ENCODE peak calls at places on chromosomes 13 and 19, in seven cellular contexts. One of them, this sample, is unnamed.

GRCh38 chr13:51760592-51760991 is 43.4 kb downstream of the DHRS12 start:
- DNase-seq in fibroblast of pulmonary artery: no peak
- DNase-seq in HL-60: no peak
- DNase-seq in glutamatergic neuron: no peak
- DNase-seq in H9: no peak
- DNase-seq in lower lobe of right lung: no peak
- DNase-seq in sigmoid colon: no peak
- DNase-seq in this sample: no peak

GRCh38 chr13:70732611-70733010 is 624.4 kb upstream of the KLHL1 start:
- DNase-seq in fibroblast of pulmonary artery: no peak
- DNase-seq in H9: no peak
- DNase-seq in lower lobe of right lung: no peak
- DNase-seq in glutamatergic neuron: no peak
- DNase-seq in sigmoid colon: no peak
- DNase-seq in HL-60: no peak
- DNase-seq in this sample: no peak

GRCh38 chr13:29457299-29457698 is 138.2 kb downstream of the SLC7A1 start:
- DNase-seq in lower lobe of right lung: no peak
- DNase-seq in glutamatergic neuron: no peak
- DNase-seq in HL-60: no peak
- DNase-seq in H9: no peak
- DNase-seq in sigmoid colon: no peak
- DNase-seq in fibroblast of pulmonary artery: peak
- DNase-seq in this sample: no peak

GRCh38 chr19:42563352-42564210 is 31.1 kb downstream of the CEACAM8 start:
- DNase-seq in sigmoid colon: no peak
- DNase-seq in fibroblast of pulmonary artery: peak
- DNase-seq in HL-60: peak
- DNase-seq in H9: peak
- DNase-seq in glutamatergic neuron: peak
- DNase-seq in lower lobe of right lung: no peak
- DNase-seq in this sample: peak

GRCh38 chr19:23481043-23481442 is 85.8 kb upstream of the ZNF91 start:
- DNase-seq in lower lobe of right lung: no peak
- DNase-seq in fibroblast of pulmonary artery: no peak
- DNase-seq in glutamatergic neuron: no peak
- DNase-seq in HL-60: no peak
- DNase-seq in H9: no peak
- DNase-seq in sigmoid colon: no peak
- DNase-seq in this sample: no peak

GRCh38 chr19:2179095-2179494 is 15.4 kb downstream of the DOT1L start:
- DNase-seq in HL-60: no peak
- DNase-seq in sigmoid colon: no peak
- DNase-seq in lower lobe of right lung: no peak
- DNase-seq in H9: no peak
- DNase-seq in fibroblast of pulmonary artery: no peak
- DNase-seq in glutamatergic neuron: no peak
- DNase-seq in this sample: no peak

GRCh38 chr13:48976677-48977625 is 1.2 kb downstream of the FNDC3A start:
- DNase-seq in glutamatergic neuron: no peak
- DNase-seq in sigmoid colon: no peak
- DNase-seq in H9: no peak
- DNase-seq in lower lobe of right lung: no peak
- DNase-seq in HL-60: peak
- DNase-seq in fibroblast of pulmonary artery: peak
- DNase-seq in this sample: no peak

GRCh38 chr13:25738342-25738771 is 313.5 kb downstream of the SHISA2 start:
- DNase-seq in glutamatergic neuron: no peak
- DNase-seq in HL-60: no peak
- DNase-seq in H9: no peak
- DNase-seq in sigmoid colon: no peak
- DNase-seq in fibroblast of pulmonary artery: peak
- DNase-seq in lower lobe of right lung: no peak
- DNase-seq in this sample: no peak

GRCh38 chr19:13209797-13210775 is 59.9 kb downstream of the IER2 start:
- DNase-seq in H9: no peak
- DNase-seq in sigmoid colon: no peak
- DNase-seq in HL-60: no peak
- DNase-seq in fibroblast of pulmonary artery: no peak
- DNase-seq in glutamatergic neuron: no peak
- DNase-seq in lower lobe of right lung: no peak
- DNase-seq in this sample: no peak

GRCh38 chr19:57171551-57172081 is 4.3 kb upstream of the DUXA start:
- DNase-seq in glutamatergic neuron: peak
- DNase-seq in HL-60: no peak
- DNase-seq in H9: peak
- DNase-seq in fibroblast of pulmonary artery: peak
- DNase-seq in sigmoid colon: peak
- DNase-seq in lower lobe of right lung: peak
- DNase-seq in this sample: no peak

GRCh38 chr13:35714096-35714495 is 237.6 kb upstream of the MAB21L1 start:
- DNase-seq in sigmoid colon: no peak
- DNase-seq in fibroblast of pulmonary artery: no peak
- DNase-seq in lower lobe of right lung: no peak
- DNase-seq in glutamatergic neuron: no peak
- DNase-seq in H9: no peak
- DNase-seq in HL-60: no peak
- DNase-seq in this sample: no peak

GRCh38 chr13:114222461-114222968 is 12.2 kb upstream of the CDC16 start:
- DNase-seq in glutamatergic neuron: no peak
- DNase-seq in lower lobe of right lung: no peak
- DNase-seq in fibroblast of pulmonary artery: peak
- DNase-seq in HL-60: peak
- DNase-seq in H9: no peak
- DNase-seq in sigmoid colon: no peak
- DNase-seq in this sample: no peak

GRCh38 chr19:13094285-13094595 is 8.4 kb downstream of the LYL1 start:
- DNase-seq in HL-60: no peak
- DNase-seq in lower lobe of right lung: no peak
- DNase-seq in fibroblast of pulmonary artery: no peak
- DNase-seq in sigmoid colon: peak
- DNase-seq in glutamatergic neuron: no peak
- DNase-seq in H9: no peak
- DNase-seq in this sample: no peak

GRCh38 chr19:48190288-48191284 is 20.1 kb downstream of the ZSWIM9 start:
- DNase-seq in glutamatergic neuron: peak
- DNase-seq in sigmoid colon: peak
- DNase-seq in fibroblast of pulmonary artery: peak
- DNase-seq in H9: peak
- DNase-seq in HL-60: peak
- DNase-seq in lower lobe of right lung: no peak
- DNase-seq in this sample: peak
- TF ChIP-seq CTCF in glutamatergic neuron: peak
- TF ChIP-seq CTCF in sigmoid colon: no peak
- TF ChIP-seq CTCF in fibroblast of pulmonary artery: no peak
- TF ChIP-seq CTCF in H9: peak
- TF ChIP-seq CTCF in HL-60: no peak
- TF ChIP-seq CTCF in lower lobe of right lung: no peak
- TF ChIP-seq CTCF in this sample: no peak

DNA sequence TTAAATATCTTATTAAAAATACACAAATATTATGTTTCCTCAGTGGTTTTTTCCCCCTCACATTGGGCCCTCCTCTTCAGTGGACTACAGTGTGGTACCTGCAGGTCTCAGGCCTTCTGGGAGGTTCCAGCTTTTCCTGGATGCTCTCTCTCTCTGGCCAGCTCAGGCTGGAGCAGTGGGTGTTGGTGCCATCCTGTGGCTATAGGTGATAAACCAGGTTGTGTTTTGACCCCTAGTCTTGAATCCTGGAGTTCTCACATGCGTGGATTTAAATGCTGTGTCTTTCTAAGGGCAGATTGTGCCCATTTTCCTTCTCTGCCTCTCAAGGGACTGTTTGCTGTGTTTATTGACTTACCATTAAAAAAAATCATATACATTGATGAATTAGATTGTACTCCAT is 41.2 kb upstream of the ZNF527 start:
- DNase-seq in glutamatergic neuron: no peak
- DNase-seq in sigmoid colon: no peak
- DNase-seq in fibroblast of pulmonary artery: peak
- DNase-seq in lower lobe of right lung: no peak
- DNase-seq in H9: peak
- DNase-seq in HL-60: no peak
- DNase-seq in this sample: peak
- TF ChIP-seq CTCF in glutamatergic neuron: no peak
- TF ChIP-seq CTCF in sigmoid colon: no peak
- TF ChIP-seq CTCF in fibroblast of pulmonary artery: peak
- TF ChIP-seq CTCF in lower lobe of right lung: no peak
- TF ChIP-seq CTCF in H9: peak
- TF ChIP-seq CTCF in HL-60: no peak
- TF ChIP-seq CTCF in this sample: no peak

DNA sequence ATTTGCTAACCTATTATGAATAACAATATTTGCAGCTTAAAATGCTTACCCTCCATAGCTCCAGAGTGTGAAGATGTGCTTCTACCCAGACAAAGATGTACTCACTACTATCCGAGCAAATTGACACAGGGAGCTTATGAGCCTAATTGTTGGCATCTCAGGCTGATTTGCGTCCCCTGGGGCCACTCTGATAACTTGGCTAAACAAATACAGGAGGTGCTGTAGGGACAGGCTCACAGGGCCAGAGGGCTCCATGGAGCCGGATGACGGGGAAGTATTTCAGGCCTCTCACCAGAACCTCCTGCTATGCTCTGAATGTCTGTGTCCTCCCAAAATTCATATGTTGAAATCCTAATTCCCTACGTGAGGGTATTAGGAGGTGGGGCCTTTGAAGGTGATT is 26.7 kb upstream of the C19orf12 start:
- DNase-seq in H9: no peak
- DNase-seq in fibroblast of pulmonary artery: no peak
- DNase-seq in HL-60: no peak
- DNase-seq in lower lobe of right lung: no peak
- DNase-seq in glutamatergic neuron: no peak
- DNase-seq in sigmoid colon: no peak
- DNase-seq in this sample: no peak
- TF ChIP-seq CTCF in H9: no peak
- TF ChIP-seq CTCF in fibroblast of pulmonary artery: no peak
- TF ChIP-seq CTCF in HL-60: no peak
- TF ChIP-seq CTCF in lower lobe of right lung: no peak
- TF ChIP-seq CTCF in glutamatergic neuron: no peak
- TF ChIP-seq CTCF in sigmoid colon: no peak
- TF ChIP-seq CTCF in this sample: no peak

GRCh38 chr13:96229356-96229755 is 139.4 kb downstream of the HS6ST3 start:
- DNase-seq in sigmoid colon: no peak
- DNase-seq in H9: peak
- DNase-seq in glutamatergic neuron: no peak
- DNase-seq in lower lobe of right lung: no peak
- DNase-seq in HL-60: no peak
- DNase-seq in fibroblast of pulmonary artery: peak
- DNase-seq in this sample: peak
- TF ChIP-seq CTCF in sigmoid colon: no peak
- TF ChIP-seq CTCF in H9: peak
- TF ChIP-seq CTCF in glutamatergic neuron: peak
- TF ChIP-seq CTCF in lower lobe of right lung: peak
- TF ChIP-seq CTCF in HL-60: peak
- TF ChIP-seq CTCF in fibroblast of pulmonary artery: peak
- TF ChIP-seq CTCF in this sample: peak

GRCh38 chr13:49996951-49997895 is at the start of gene TRIM13:
- DNase-seq in fibroblast of pulmonary artery: peak
- DNase-seq in H9: peak
- DNase-seq in glutamatergic neuron: peak
- DNase-seq in lower lobe of right lung: peak
- DNase-seq in HL-60: peak
- DNase-seq in sigmoid colon: peak
- DNase-seq in this sample: peak

GRCh38 chr13:49998714-49999624 is 2.1 kb downstream of the TRIM13 start:
- DNase-seq in HL-60: no peak
- DNase-seq in lower lobe of right lung: no peak
- DNase-seq in glutamatergic neuron: no peak
- DNase-seq in H9: peak
- DNase-seq in fibroblast of pulmonary artery: no peak
- DNase-seq in sigmoid colon: no peak
- DNase-seq in this sample: no peak

GRCh38 chr13:49997935-49998334 is 1.1 kb downstream of the TRIM13 start:
- DNase-seq in sigmoid colon: no peak
- DNase-seq in HL-60: no peak
- DNase-seq in lower lobe of right lung: no peak
- DNase-seq in H9: no peak
- DNase-seq in fibroblast of pulmonary artery: no peak
- DNase-seq in glutamatergic neuron: no peak
- DNase-seq in this sample: no peak

GRCh38 chr13:49995535-49996165 is 1.2 kb upstream of the TRIM13 start:
- DNase-seq in H9: no peak
- DNase-seq in sigmoid colon: no peak
- DNase-seq in glutamatergic neuron: no peak
- DNase-seq in fibroblast of pulmonary artery: no peak
- DNase-seq in lower lobe of right lung: no peak
- DNase-seq in HL-60: peak
- DNase-seq in this sample: no peak

GRCh38 chr13:49996166-49996915 is 501 bp upstream of the TRIM13 start:
- DNase-seq in glutamatergic neuron: peak
- DNase-seq in sigmoid colon: peak
- DNase-seq in lower lobe of right lung: peak
- DNase-seq in fibroblast of pulmonary artery: peak
- DNase-seq in H9: peak
- DNase-seq in HL-60: peak
- DNase-seq in this sample: peak
- TF ChIP-seq CTCF in glutamatergic neuron: no peak
- TF ChIP-seq CTCF in sigmoid colon: no peak
- TF ChIP-seq CTCF in lower lobe of right lung: no peak
- TF ChIP-seq CTCF in fibroblast of pulmonary artery: no peak
- TF ChIP-seq CTCF in H9: no peak
- TF ChIP-seq CTCF in HL-60: no peak
- TF ChIP-seq CTCF in this sample: no peak

This sample was measured in endothelial cell.